ENCODE peak calls at places on chromosomes 6 and 20, in four cellular contexts. P, W, N and X are unnamed samples.

GRCh38 chr6:107331409-107332386 is 127.7 kb downstream of the PDSS2 start:
- DNase-seq in P (no peak), W (no peak), N (no peak), X (no peak)

GRCh38 chr20:23419995-23420901 is 1.0 kb downstream of the NAPB start:
- DNase-seq in P (peak), W (no peak), N (no peak), X (peak)

GRCh38 chr20:23879811-23880374 is 345 bp upstream of the CST5 start:
- DNase-seq in P (no peak), W (no peak), N (no peak), X (no peak)

GRCh38 chr20:53034899-53035298 is 62.7 kb downstream of the TSHZ2 start:
- DNase-seq in P (no peak), W (no peak), N (no peak), X (no peak)

GRCh38 chr6:117544725-117545124 is 57.6 kb downstream of the GOPC start:
- DNase-seq in P (no peak), W (no peak), N (no peak), X (no peak)

GRCh38 chr6:158010591-158011477 is 29.2 kb downstream of the SYNJ2 start:
- DNase-seq in P (no peak), W (no peak), N (no peak), X (no peak)

GRCh38 chr6:89258912-89259311 is 41.8 kb upstream of the GABRR1 start:
- DNase-seq in P (no peak), W (no peak), N (no peak), X (peak)

GRCh38 chr20:17725094-17725835 is 25.5 kb downstream of the BANF2 start:
- DNase-seq in P (no peak), W (no peak), N (no peak), X (no peak)

GRCh38 chr6:104718672-104719071 is 141.0 kb downstream of the HACE1 start:
- DNase-seq in P (no peak), W (no peak), N (no peak), X (no peak)

GRCh38 chr6:31820051-31820389 is 4.7 kb downstream of the HSPA1A start:
- DNase-seq in P (no peak), W (no peak), N (no peak), X (no peak)

GRCh38 chr6:149334682-149335160 is 17.2 kb downstream of the TAB2 start:
- DNase-seq in P (no peak), W (no peak), N (no peak), X (no peak)

GRCh38 chr20:4297141-4297826 is 281.9 kb upstream of the RNF24 start:
- DNase-seq in P (no peak), W (no peak), N (no peak), X (no peak)

GRCh38 chr20:63635431-63636141 is 8.7 kb upstream of the GMEB2 start:
- DNase-seq in P (peak), W (no peak), N (no peak), X (no peak)

GRCh38 chr6:33419580-33420492 is at the start of gene SYNGAP1:
- DNase-seq in P (no peak), W (peak), N (no peak), X (no peak)

GRCh38 chr20:20685635-20686034 is 26.8 kb downstream of the RALGAPA2 start:
- DNase-seq in P (no peak), W (no peak), N (no peak), X (no peak)

GRCh38 chr6:163386329-163386910 is 28.1 kb upstream of the QKI start:
- DNase-seq in P (no peak), W (no peak), N (no peak), X (no peak)

GRCh38 chr6:51552400-51552799 is 535.0 kb downstream of the PKHD1 start:
- DNase-seq in P (no peak), W (no peak), N (no peak), X (no peak)

GRCh38 chr20:7113577-7114466 is 346.3 kb downstream of the BMP2 start:
- DNase-seq in P (no peak), W (no peak), N (peak), X (no peak)

GRCh38 chr6:32668226-32668747 is 1.8 kb upstream of the HLA-DQB1 start:
- DNase-seq in P (peak), W (no peak), N (no peak), X (peak)

GRCh38 chr6:27772261-27773001 is 139.8 kb downstream of the OR2B2 start:
- DNase-seq in P (peak), W (peak), N (peak), X (peak)

GRCh38 chr6:27601668-27602254 is 128.9 kb upstream of the ZNF184 start:
- DNase-seq in P (no peak), W (no peak), N (no peak), X (no peak)

GRCh38 chr6:44906761-44907160 is 421.4 kb upstream of the RUNX2 start:
- DNase-seq in P (no peak), W (no peak), N (no peak), X (no peak)

GRCh38 chr20:45991616-45992015 is 17.1 kb upstream of the MMP9 start:
- DNase-seq in P (no peak), W (no peak), N (no peak), X (no peak)

DNA sequence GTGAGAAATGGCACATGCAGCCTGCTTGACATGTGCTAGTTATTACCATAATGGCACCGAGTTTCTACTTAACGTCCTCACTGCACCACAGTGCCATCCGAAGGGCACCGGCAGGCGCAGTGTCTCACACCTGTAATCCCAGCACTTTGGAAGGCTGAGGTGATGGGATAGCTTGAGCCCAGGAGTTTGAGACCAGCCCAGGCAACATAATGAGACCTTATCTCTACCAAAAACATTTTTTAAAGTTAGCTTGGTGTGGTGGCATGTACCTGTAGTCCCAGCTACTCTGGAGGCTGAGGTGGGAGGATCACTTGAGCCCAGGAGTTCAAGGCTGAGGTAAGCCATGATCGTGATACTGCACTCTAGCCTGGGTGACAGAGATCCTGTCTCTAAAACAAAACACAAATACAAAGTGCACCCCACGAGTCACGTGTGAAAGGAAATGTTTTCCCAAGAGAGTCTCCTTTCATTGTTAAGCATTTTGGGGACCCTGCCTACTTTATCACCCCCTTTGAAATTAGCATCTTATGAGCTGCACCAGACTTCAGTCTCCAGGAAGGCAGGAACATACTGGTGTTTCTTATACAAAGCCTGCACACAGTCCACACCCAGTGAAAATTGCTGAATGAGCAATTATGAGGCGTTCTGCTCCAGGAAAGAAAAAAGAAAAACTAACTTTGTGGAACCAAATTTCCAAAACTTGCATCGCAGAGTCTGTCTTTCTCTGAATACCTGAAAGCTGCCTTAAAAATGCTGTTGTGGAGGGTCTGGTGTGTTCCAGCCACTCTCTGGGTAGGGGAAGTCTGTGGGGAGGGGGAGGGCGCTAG is 47.1 kb upstream of the FOXQ1 start:
- DNase-seq in P (no peak), W (no peak), N (no peak), X (no peak)
- TF ChIP-seq CTCF in P (no peak), W (no peak), N (no peak), X (no peak)

DNA sequence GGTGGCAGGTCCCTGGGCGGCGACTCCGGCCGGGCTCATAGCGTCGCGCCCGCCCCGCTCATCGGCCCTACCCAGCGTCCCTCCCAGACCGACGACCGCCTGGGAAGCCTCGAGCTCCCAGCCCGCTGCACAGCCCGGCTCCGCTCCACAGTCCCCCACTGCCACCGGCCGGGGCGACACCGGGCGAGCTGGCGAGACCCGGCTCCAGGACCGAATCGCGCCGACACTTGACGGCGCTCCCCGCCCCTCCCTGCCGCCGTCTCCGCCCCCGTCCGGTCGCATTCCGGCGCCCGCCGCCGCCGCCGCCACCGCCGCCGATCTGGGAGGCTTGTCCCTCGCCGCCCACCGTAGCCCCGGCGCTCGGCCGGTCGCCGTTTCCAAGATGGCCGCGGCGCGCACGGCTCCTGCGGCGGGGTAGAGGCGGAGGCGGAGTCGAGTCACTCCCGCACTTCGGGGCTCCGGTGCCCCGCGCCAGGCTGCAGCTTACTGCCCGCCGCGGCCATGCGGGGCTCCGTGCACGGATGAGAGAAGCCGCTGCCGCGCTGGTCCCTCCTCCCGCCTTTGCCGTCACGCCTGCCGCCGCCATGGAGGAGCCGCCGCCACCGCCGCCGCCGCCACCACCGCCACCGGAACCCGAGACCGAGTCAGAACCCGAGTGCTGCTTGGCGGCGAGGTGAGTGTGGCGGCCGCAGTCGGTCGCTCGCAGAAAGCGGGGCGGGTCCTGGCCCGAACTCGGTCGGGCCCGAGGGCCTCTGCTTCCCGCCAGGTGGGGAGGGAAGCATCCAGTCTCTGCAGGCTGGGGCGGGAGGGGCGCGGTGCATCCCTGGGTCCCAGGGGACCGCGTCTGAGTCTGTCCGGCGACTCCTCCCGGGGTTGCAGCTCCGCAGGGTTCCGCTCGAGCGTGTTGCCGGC is at the start of gene MAP3K4:
- DNase-seq in P (peak), W (peak), N (peak), X (peak)
- TF ChIP-seq CTCF in P (no peak), W (no peak), N (peak), X (no peak)

GRCh38 chr20:58511861-58512260 is 3.3 kb downstream of the APCDD1L start:
- DNase-seq in P (no peak), W (no peak), N (no peak), X (no peak)

GRCh38 chr20:58512808-58513552 is 2.2 kb downstream of the APCDD1L start:
- DNase-seq in P (no peak), W (no peak), N (no peak), X (no peak)

GRCh38 chr20:58508762-58509395 is 6.3 kb downstream of the APCDD1L start:
- DNase-seq in P (no peak), W (no peak), N (no peak), X (no peak)

GRCh38 chr20:58511364-58511763 is 3.8 kb downstream of the APCDD1L start:
- DNase-seq in P (no peak), W (no peak), N (no peak), X (no peak)

DNA sequence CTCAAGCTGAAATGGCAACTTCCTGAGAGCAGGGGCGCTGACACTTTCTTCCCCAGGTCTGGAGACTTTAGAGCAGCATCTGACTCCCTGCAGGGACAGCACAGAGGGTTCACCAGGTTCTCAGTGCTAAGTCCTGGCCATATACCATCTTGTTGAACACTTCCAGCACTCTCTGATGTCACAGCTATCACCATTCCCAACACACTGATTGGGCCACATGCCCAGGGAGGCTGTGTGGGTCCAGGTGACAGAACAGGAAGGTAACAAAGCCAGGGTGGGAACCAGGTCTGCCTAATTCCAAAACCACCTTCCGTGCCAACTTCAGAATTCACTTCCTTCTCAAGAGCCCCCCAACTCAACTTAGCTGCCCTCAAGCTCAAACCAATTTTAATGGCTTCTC is 4.3 kb downstream of the APCDD1L start:
- DNase-seq in P (no peak), W (no peak), N (no peak), X (no peak)
- TF ChIP-seq CTCF in P (no peak), W (no peak), N (no peak), X (no peak)

GRCh38 chr6:97963148-97963680 is 680.2 kb upstream of the MMS22L start:
- DNase-seq in P (no peak), W (no peak), N (no peak), X (no peak)

DNA sequence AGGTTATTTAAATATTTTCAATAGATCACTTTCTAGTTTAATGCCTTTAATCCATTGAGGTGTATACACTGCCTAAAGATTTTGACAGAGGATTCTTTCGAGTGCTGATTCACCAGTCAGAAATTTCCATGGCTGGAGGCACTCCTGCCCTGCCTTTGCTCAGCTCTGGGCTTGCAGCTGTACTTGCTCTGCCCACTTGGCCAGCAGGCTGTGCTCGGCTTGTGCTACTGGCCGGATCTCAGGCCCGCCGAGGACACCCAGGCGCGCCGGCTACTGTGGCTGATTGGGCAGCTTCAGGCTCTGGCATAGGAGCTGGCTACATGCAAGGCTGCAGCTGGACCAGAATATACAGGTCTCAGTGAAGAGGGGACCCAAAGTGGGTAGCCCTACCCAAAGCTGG is 675.1 kb upstream of the MMS22L start:
- DNase-seq in P (no peak), W (no peak), N (peak), X (no peak)
- TF ChIP-seq CTCF in P (no peak), W (no peak), N (no peak), X (no peak)